ENCODE peak calls at places on chromosomes 12 and 14, in seven cellular contexts. Y is upper lobe of right lung, P is fibroblast of the conjunctiva, D is coronary artery, I is ureter, C is ELF-1, B is NCI-H1092. T is an unnamed sample.

GRCh38 chr12:27382126-27382795 is 49.6 kb downstream of the BMAL2 start:
- DNase-seq in I (no peak), D (no peak), C (no peak), P (no peak), B (no peak), Y (no peak), T (no peak)

GRCh38 chr12:38327356-38327755 is 10.8 kb downstream of the ALG10B start:
- DNase-seq in I (no peak), P (no peak), Y (no peak), C (no peak), B (no peak), D (no peak), T (no peak)

GRCh38 chr14:72998252-72998903 is 28.5 kb downstream of the ZFYVE1 start:
- DNase-seq in I (no peak), C (no peak), P (no peak), Y (no peak), D (no peak), B (no peak), T (no peak)

GRCh38 chr14:103188691-103189480 is 65.6 kb downstream of the TNFAIP2 start:
- DNase-seq in C (no peak), I (no peak), P (no peak), Y (peak; percentile 67), B (no peak), D (no peak), T (no peak)

GRCh38 chr12:12156835-12157234 is 86.1 kb downstream of the BCL2L14 start:
- DNase-seq in D (no peak), Y (no peak), C (no peak), B (no peak), P (no peak), I (no peak), T (no peak)

GRCh38 chr12:53098982-53099651 is 1.6 kb downstream of the IGFBP6 start:
- DNase-seq in B (peak; percentile 27), Y (peak; percentile 93), C (peak; percentile 94), I (peak; percentile 95), D (peak; percentile 96), P (peak; percentile 97), T (peak; percentile 88)

GRCh38 chr14:68738559-68738958 is 54.3 kb downstream of the ZFP36L1 start:
- DNase-seq in Y (no peak), C (no peak), P (no peak), I (no peak), B (no peak), D (no peak), T (no peak)

GRCh38 chr12:54417712-54418440 is 1.2 kb downstream of the ITGA5 start:
- DNase-seq in B (no peak), I (no peak), D (no peak), C (no peak), Y (no peak), P (no peak), T (no peak)

GRCh38 chr14:64550539-64551333 is 975 bp downstream of the PPP1R36 start:
- DNase-seq in I (no peak), C (no peak), Y (no peak), P (no peak), D (no peak), B (no peak), T (no peak)

GRCh38 chr12:15580431-15580830 is 208.8 kb downstream of the EPS8 start:
- DNase-seq in D (no peak), Y (no peak), B (no peak), I (no peak), C (no peak), P (no peak), T (no peak)

GRCh38 chr14:90759370-90760054 is 56.7 kb downstream of the TTC7B start:
- DNase-seq in Y (no peak), I (no peak), B (no peak), D (peak; percentile 40), P (no peak), C (no peak), T (no peak)

GRCh38 chr12:124523071-124523470 is 44.3 kb downstream of the NCOR2 start:
- DNase-seq in P (no peak), D (no peak), C (no peak), Y (no peak), B (peak; percentile 28), I (no peak), T (no peak)

GRCh38 chr12:66203820-66204219 is 14.8 kb downstream of the IRAK3 start:
- DNase-seq in I (no peak), D (no peak), B (no peak), P (no peak), Y (no peak), C (no peak), T (no peak)

GRCh38 chr12:120540445-120540844 is 6.3 kb downstream of the RNF10 start:
- DNase-seq in C (no peak), D (no peak), P (no peak), I (no peak), B (no peak), Y (no peak), T (no peak)

GRCh38 chr12:43079481-43079880 is 472.5 kb downstream of the ADAMTS20 start:
- DNase-seq in P (no peak), D (no peak), Y (no peak), I (no peak), B (no peak), C (no peak), T (no peak)

GRCh38 chr12:53187145-53187899 is 6.6 kb upstream of the CSAD start:
- DNase-seq in Y (no peak), P (no peak), C (peak; percentile 48), I (no peak), B (no peak), D (peak; percentile 49), T (no peak)

GRCh38 chr14:104238424-104239184 is 100.2 kb downstream of the KIF26A start:
- DNase-seq in D (peak; percentile 43), I (no peak), B (no peak), C (no peak), Y (no peak), P (no peak), T (peak; percentile 65)

GRCh38 chr14:24908592-24909236 is 141.2 kb downstream of the STXBP6 start:
- DNase-seq in Y (no peak), B (no peak), D (no peak), I (no peak), C (no peak), P (no peak), T (no peak)

GRCh38 chr12:116384175-116384574 is 106.7 kb upstream of the MED13L start:
- DNase-seq in D (no peak), I (no peak), B (no peak), Y (no peak), P (no peak), C (no peak), T (no peak)

GRCh38 chr12:83889745-83890144 is 1022.9 kb downstream of the SLC6A15 start:
- DNase-seq in D (no peak), C (no peak), B (no peak), P (no peak), I (no peak), Y (no peak), T (no peak)

GRCh38 chr12:101490286-101490920 is 15.3 kb downstream of the SPIC start:
- DNase-seq in B (peak; percentile 6), I (no peak), C (peak; percentile 19), P (no peak), Y (no peak), D (no peak), T (no peak)

GRCh38 chr12:124565071-124565491 is 2.3 kb downstream of the NCOR2 start:
- DNase-seq in D (no peak), C (peak; percentile 61), P (no peak), B (no peak), Y (no peak), I (no peak), T (no peak)

GRCh38 chr14:52327374-52328226 is 13.5 kb downstream of the PTGER2 start:
- DNase-seq in I (no peak), C (no peak), Y (no peak), B (no peak), P (no peak), D (no peak), T (no peak)

GRCh38 chr14:41297961-41298690 is 308.6 kb upstream of the LRFN5 start:
- DNase-seq in I (no peak), P (no peak), C (no peak), Y (no peak), B (no peak), D (no peak), T (no peak)

GRCh38 chr14:101071493-101071891 is 168.0 kb upstream of the RTL1 start:
- DNase-seq in D (peak; percentile 35), B (no peak), I (peak; percentile 35), C (no peak), P (no peak), Y (peak; percentile 59), T (peak; percentile 62)

GRCh38 chr14:71060795-71061455 is 153.7 kb downstream of the PCNX1 start:
- DNase-seq in P (no peak), I (no peak), Y (no peak), D (no peak), B (no peak), C (no peak), T (no peak)

GRCh38 chr12:89414851-89415250 is 62.5 kb upstream of the DUSP6 start:
- DNase-seq in D (no peak), P (no peak), Y (no peak), C (no peak), I (no peak), B (no peak), T (no peak)

GRCh38 chr14:88568196-88568595 is 5.4 kb downstream of the ZC3H14 start:
- DNase-seq in D (no peak), B (no peak), P (no peak), Y (no peak), C (no peak), I (no peak), T (no peak)

GRCh38 chr12:130337476-130338303 is at the start of gene PIWIL1:
- DNase-seq in P (no peak), I (no peak), Y (no peak), B (no peak), D (no peak), C (peak; percentile 46), T (no peak)

GRCh38 chr14:93285048-93285447 is 47.8 kb downstream of the BTBD7 start:
- DNase-seq in P (no peak), D (no peak), Y (no peak), I (no peak), C (no peak), B (no peak), T (no peak)

GRCh38 chr12:82723093-82723492 is 36.4 kb downstream of the TMTC2 start:
- DNase-seq in D (no peak), P (no peak), Y (no peak), B (no peak), C (no peak), I (no peak), T (no peak)

GRCh38 chr12:77366616-77367015 is 301.2 kb upstream of the E2F7 start:
- DNase-seq in I (no peak), C (no peak), D (no peak), B (no peak), Y (no peak), P (no peak), T (no peak)

GRCh38 chr12:101823891-101824290 is 6.9 kb downstream of the GNPTAB start:
- DNase-seq in B (no peak), P (no peak), I (peak; percentile 57), C (peak; percentile 77), D (no peak), Y (no peak), T (no peak)

GRCh38 chr14:103801459-103801858 is 45.9 kb downstream of the PPP1R13B start:
- DNase-seq in C (no peak), B (no peak), P (peak; percentile 14), D (no peak), I (no peak), Y (no peak), T (no peak)

GRCh38 chr14:35412281-35413057 is 7.9 kb upstream of the NFKBIA start:
- DNase-seq in C (no peak), D (no peak), B (no peak), P (no peak), I (no peak), Y (no peak), T (no peak)